ENCODE peak calls at places on chromosome 6, in four cellular contexts. One of them, this sample, is unnamed.

GRCh38 chr6:30912746-30913520 is 1.1 kb upstream of the VARS2 start:
- DNase-seq in CD8-positive, alpha-beta T cell: no peak
- DNase-seq in GM23338: no peak
- DNase-seq in pancreas: no peak
- DNase-seq in this sample: no peak

GRCh38 chr6:170306324-170307079 is at the start of gene FAM120B:
- DNase-seq in CD8-positive, alpha-beta T cell: peak
- DNase-seq in GM23338: peak
- DNase-seq in pancreas: peak
- DNase-seq in this sample: peak

GRCh38 chr6:47700051-47700450 is 1.7 kb downstream of the ADGRF4 start:
- DNase-seq in CD8-positive, alpha-beta T cell: no peak
- DNase-seq in GM23338: no peak
- DNase-seq in pancreas: no peak
- DNase-seq in this sample: peak

GRCh38 chr6:6494677-6495076 is 93.8 kb upstream of the LY86 start:
- DNase-seq in CD8-positive, alpha-beta T cell: no peak
- DNase-seq in GM23338: peak
- DNase-seq in pancreas: no peak
- DNase-seq in this sample: no peak

GRCh38 chr6:56475736-56476457 is 166.8 kb downstream of the DST start:
- DNase-seq in CD8-positive, alpha-beta T cell: no peak
- DNase-seq in GM23338: no peak
- DNase-seq in pancreas: peak
- DNase-seq in this sample: peak

GRCh38 chr6:129608886-129609540 is 101.0 kb downstream of the ARHGAP18 start:
- DNase-seq in CD8-positive, alpha-beta T cell: no peak
- DNase-seq in GM23338: no peak
- DNase-seq in pancreas: no peak
- DNase-seq in this sample: no peak

GRCh38 chr6:144344651-144345050 is 59.5 kb downstream of the UTRN start:
- DNase-seq in CD8-positive, alpha-beta T cell: peak
- DNase-seq in GM23338: no peak
- DNase-seq in pancreas: no peak
- DNase-seq in this sample: no peak

GRCh38 chr6:32298632-32299336 is 72.9 kb downstream of the TSBP1 start:
- DNase-seq in CD8-positive, alpha-beta T cell: no peak
- DNase-seq in GM23338: no peak
- DNase-seq in pancreas: no peak
- DNase-seq in this sample: peak

GRCh38 chr6:113104546-113105325 is 752.4 kb upstream of the MARCKS start:
- DNase-seq in CD8-positive, alpha-beta T cell: no peak
- DNase-seq in GM23338: no peak
- DNase-seq in pancreas: no peak
- DNase-seq in this sample: no peak

GRCh38 chr6:152124432-152125074 is 317.1 kb downstream of the ESR1 start:
- DNase-seq in CD8-positive, alpha-beta T cell: no peak
- DNase-seq in GM23338: peak
- DNase-seq in pancreas: no peak
- DNase-seq in this sample: peak

DNA sequence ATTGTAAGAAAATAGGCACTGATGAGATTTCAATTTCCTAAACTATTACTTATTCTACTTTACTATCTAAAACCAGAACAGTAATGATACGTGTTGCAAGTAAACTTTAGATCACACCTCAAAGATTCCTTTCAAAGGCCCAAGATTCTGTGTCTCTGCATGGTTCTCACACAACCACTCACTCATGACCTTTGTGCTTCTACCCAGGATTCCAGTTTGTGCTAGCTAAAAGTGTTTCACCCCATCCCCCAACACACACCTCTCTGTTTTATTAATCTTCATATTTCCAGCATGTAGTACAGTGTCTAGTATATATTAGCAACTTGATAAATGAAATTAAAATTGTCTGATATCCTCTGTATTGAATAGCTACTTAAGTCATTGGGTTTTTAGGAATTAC is 8.8 kb upstream of the SH3BGRL2 start:
- DNase-seq in CD8-positive, alpha-beta T cell: no peak
- DNase-seq in GM23338: no peak
- DNase-seq in pancreas: no peak
- DNase-seq in this sample: no peak
- TF ChIP-seq CTCF in CD8-positive, alpha-beta T cell: no peak
- TF ChIP-seq CTCF in GM23338: no peak
- TF ChIP-seq CTCF in pancreas: no peak
- TF ChIP-seq CTCF in this sample: no peak

GRCh38 chr6:156685823-156686428 is 91.3 kb upstream of the ARID1B start:
- DNase-seq in CD8-positive, alpha-beta T cell: no peak
- DNase-seq in GM23338: peak
- DNase-seq in pancreas: no peak
- DNase-seq in this sample: no peak
- H3K4me3 ChIP-seq in CD8-positive, alpha-beta T cell: peak
- H3K4me3 ChIP-seq in GM23338: peak
- H3K4me3 ChIP-seq in pancreas: peak
- H3K4me3 ChIP-seq in this sample: peak

DNA sequence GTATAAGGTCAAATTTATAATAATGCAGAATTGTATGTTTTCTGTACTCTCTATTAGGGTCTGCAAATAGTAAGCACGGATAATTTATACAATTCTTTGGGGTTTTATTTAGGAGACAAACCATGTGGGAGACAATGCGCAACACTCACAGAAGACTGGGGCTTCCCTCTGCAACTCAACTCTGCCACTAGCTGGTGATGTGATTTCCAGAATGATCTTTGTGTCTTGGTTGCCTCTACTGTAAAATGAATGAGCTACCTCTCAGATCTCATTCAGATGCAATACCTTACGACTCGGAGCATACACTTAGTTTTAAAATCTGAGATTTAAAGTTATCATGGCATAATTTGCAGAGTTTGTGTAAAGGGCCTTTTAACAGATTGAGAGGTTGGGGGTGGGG is 6.4 kb downstream of the MAN1A1 start:
- DNase-seq in CD8-positive, alpha-beta T cell: no peak
- DNase-seq in GM23338: no peak
- DNase-seq in pancreas: no peak
- DNase-seq in this sample: no peak
- TF ChIP-seq CTCF in CD8-positive, alpha-beta T cell: no peak
- TF ChIP-seq CTCF in GM23338: no peak
- TF ChIP-seq CTCF in pancreas: no peak
- TF ChIP-seq CTCF in this sample: no peak

GRCh38 chr6:156660389-156660788 is 116.8 kb upstream of the ARID1B start:
- DNase-seq in CD8-positive, alpha-beta T cell: no peak
- DNase-seq in GM23338: no peak
- DNase-seq in pancreas: no peak
- DNase-seq in this sample: no peak

GRCh38 chr6:156658186-156658585 is 119.0 kb upstream of the ARID1B start:
- DNase-seq in CD8-positive, alpha-beta T cell: no peak
- DNase-seq in GM23338: no peak
- DNase-seq in pancreas: no peak
- DNase-seq in this sample: peak

GRCh38 chr6:156659317-156660198 is 117.6 kb upstream of the ARID1B start:
- DNase-seq in CD8-positive, alpha-beta T cell: no peak
- DNase-seq in GM23338: no peak
- DNase-seq in pancreas: no peak
- DNase-seq in this sample: no peak

GRCh38 chr6:156658596-156659316 is 118.4 kb upstream of the ARID1B start:
- DNase-seq in CD8-positive, alpha-beta T cell: no peak
- DNase-seq in GM23338: no peak
- DNase-seq in pancreas: no peak
- DNase-seq in this sample: peak

DNA sequence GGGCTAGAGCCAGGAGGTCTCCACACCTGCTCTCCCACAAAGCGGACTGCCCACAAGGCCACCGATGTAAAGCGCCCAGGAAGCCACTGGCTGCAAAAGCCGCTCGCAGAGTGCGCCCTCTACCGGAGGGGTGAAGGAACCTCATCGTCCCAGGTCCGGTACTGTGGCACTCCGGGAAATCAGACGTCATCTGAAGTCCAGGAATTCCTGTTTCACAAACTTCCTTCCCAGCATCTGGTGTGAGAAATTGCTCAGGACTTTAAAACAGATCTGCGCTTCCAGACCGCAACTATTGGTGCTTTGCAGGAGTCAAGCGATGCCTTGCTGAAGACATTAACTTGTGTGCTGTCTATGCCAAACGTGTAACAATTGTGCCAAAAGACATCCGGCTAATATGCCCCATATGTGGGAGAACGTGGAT is 115.1 kb upstream of the ARID1B start:
- DNase-seq in CD8-positive, alpha-beta T cell: peak
- DNase-seq in GM23338: peak
- DNase-seq in pancreas: peak
- DNase-seq in this sample: no peak
- H3K4me3 ChIP-seq in CD8-positive, alpha-beta T cell: no peak
- H3K4me3 ChIP-seq in GM23338: no peak
- H3K4me3 ChIP-seq in pancreas: no peak
- H3K4me3 ChIP-seq in this sample: no peak

GRCh38 chr6:36978687-36979086 is 7.3 kb downstream of the MTCH1 start:
- DNase-seq in CD8-positive, alpha-beta T cell: no peak
- DNase-seq in GM23338: no peak
- DNase-seq in pancreas: no peak
- DNase-seq in this sample: no peak

GRCh38 chr6:36976931-36977330 is 9.1 kb downstream of the MTCH1 start:
- DNase-seq in CD8-positive, alpha-beta T cell: no peak
- DNase-seq in GM23338: no peak
- DNase-seq in pancreas: no peak
- DNase-seq in this sample: no peak

GRCh38 chr6:36976509-36976908 is 9.5 kb downstream of the MTCH1 start:
- DNase-seq in CD8-positive, alpha-beta T cell: no peak
- DNase-seq in GM23338: no peak
- DNase-seq in pancreas: no peak
- DNase-seq in this sample: no peak

GRCh38 chr6:36976005-36976261 is 10.1 kb downstream of the MTCH1 start:
- DNase-seq in CD8-positive, alpha-beta T cell: no peak
- DNase-seq in GM23338: no peak
- DNase-seq in pancreas: no peak
- DNase-seq in this sample: no peak

GRCh38 chr6:36977470-36977941 is 8.5 kb downstream of the MTCH1 start:
- DNase-seq in CD8-positive, alpha-beta T cell: no peak
- DNase-seq in GM23338: peak
- DNase-seq in pancreas: no peak
- DNase-seq in this sample: peak
- TF ChIP-seq CTCF in CD8-positive, alpha-beta T cell: peak
- TF ChIP-seq CTCF in GM23338: peak
- TF ChIP-seq CTCF in pancreas: no peak
- TF ChIP-seq CTCF in this sample: peak

This sample was measured in fibroblast of pulmonary artery.